ENCODE peak calls at places on chromosomes 13 and 19, in five cellular contexts. O is DMS79, F is cardiac fibroblast, H is substantia nigra, V is pancreas. Q is an unnamed sample.

GRCh38 chr13:111853766-111854165 is 213.2 kb upstream of the SOX1 start:
- DNase-seq in V (no peak), H (no peak), O (peak), F (no peak), Q (no peak)

GRCh38 chr13:110676511-110677204 is 29.3 kb downstream of the CARS2 start:
- DNase-seq in O (no peak), F (no peak), V (no peak), H (no peak), Q (no peak)

GRCh38 chr19:56153507-56153906 is 12.4 kb downstream of the ZNF444 start:
- DNase-seq in H (no peak), O (no peak), F (no peak), V (no peak), Q (no peak)

GRCh38 chr13:110885966-110886365 is 28.9 kb downstream of the ANKRD10 start:
- DNase-seq in O (no peak), F (no peak), H (no peak), V (no peak), Q (no peak)

GRCh38 chr13:75372517-75372916 is 109.5 kb downstream of the TBC1D4 start:
- DNase-seq in O (no peak), V (no peak), H (no peak), F (peak), Q (no peak)

GRCh38 chr19:19345970-19346369 is 25.3 kb downstream of the MAU2 start:
- DNase-seq in V (peak), O (no peak), H (no peak), F (no peak), Q (no peak)

GRCh38 chr19:11164879-11165406 is 9.4 kb upstream of the SPC24 start:
- DNase-seq in H (peak), O (no peak), F (peak), V (no peak), Q (peak)

GRCh38 chr13:71309905-71310304 is 557.1 kb downstream of the DACH1 start:
- DNase-seq in V (no peak), O (no peak), H (no peak), F (no peak), Q (no peak)

GRCh38 chr13:91351980-91352379 is 4.5 kb downstream of the MIR17HG start:
- DNase-seq in F (no peak), O (no peak), V (no peak), H (no peak), Q (no peak)

GRCh38 chr19:29576761-29577661 is 29.1 kb upstream of the POP4 start:
- DNase-seq in F (no peak), O (no peak), V (no peak), H (no peak), Q (no peak)

GRCh38 chr19:38639679-38640078 is 7.8 kb upstream of the ACTN4 start:
- DNase-seq in V (peak), O (no peak), F (no peak), H (no peak), Q (no peak)

GRCh38 chr19:35592226-35592625 is 6.3 kb downstream of the PMIS2 start:
- DNase-seq in V (no peak), O (no peak), F (peak), H (no peak), Q (no peak)

GRCh38 chr19:12778020-12778904 is 2.9 kb upstream of the HOOK2 start:
- DNase-seq in V (peak), F (peak), H (peak), O (peak), Q (peak)

GRCh38 chr19:14118165-14119051 is 846 bp upstream of the PRKACA start:
- DNase-seq in V (peak), O (no peak), H (peak), F (peak), Q (peak)

GRCh38 chr19:29618871-29619270 is 12.8 kb downstream of the POP4 start:
- DNase-seq in V (no peak), H (no peak), O (no peak), F (no peak), Q (no peak)

GRCh38 chr13:83895994-83896580 is 13.8 kb upstream of the SLITRK1 start:
- DNase-seq in O (no peak), V (no peak), F (no peak), H (no peak), Q (no peak)

GRCh38 chr13:55402867-55403266 is 1737.9 kb upstream of the PRR20A start:
- DNase-seq in H (no peak), F (no peak), V (no peak), O (no peak), Q (no peak)

GRCh38 chr13:38641164-38641948 is 45.5 kb upstream of the FREM2 start:
- DNase-seq in F (peak), H (no peak), V (no peak), O (no peak), Q (no peak)

GRCh38 chr19:29812080-29812880 is 489 bp downstream of the CCNE1 start:
- DNase-seq in V (peak), F (no peak), O (no peak), H (peak), Q (no peak)

GRCh38 chr13:102399791-102400618 is 1.8 kb downstream of the FGF14 start:
- DNase-seq in F (no peak), V (peak), O (peak), H (no peak), Q (peak)

GRCh38 chr19:38037151-38037611 is 130.2 kb downstream of the SIPA1L3 start:
- DNase-seq in O (peak), F (no peak), V (no peak), H (no peak), Q (peak)

GRCh38 chr13:22047082-22047784 is 376.4 kb downstream of the FGF9 start:
- DNase-seq in F (no peak), O (no peak), V (no peak), H (no peak), Q (no peak)

GRCh38 chr13:27605099-27605498 is 15.2 kb downstream of the LNX2 start:
- DNase-seq in O (no peak), F (no peak), H (no peak), V (no peak), Q (no peak)

GRCh38 chr19:38079926-38080380 is 144.1 kb downstream of the DPF1 start:
- DNase-seq in F (peak), V (peak), O (peak), H (no peak), Q (no peak)

GRCh38 chr13:104984296-104984818 is 1551.1 kb downstream of the EFNB2 start:
- DNase-seq in O (no peak), F (peak), H (no peak), V (no peak), Q (peak)

GRCh38 chr19:48724796-48725753 is 5.5 kb upstream of the MAMSTR start:
- DNase-seq in O (no peak), V (no peak), H (peak), F (peak), Q (no peak)